ENCODE peak calls at places on chromosomes 6 and 20, in four cellular contexts. One of them, this sample, is unnamed. For H3K27me3 and H3K36me3, the result is how much of the 10 kb centered on the place peaks cover.

GRCh38 chr20:9021699-9022098 is 47.2 kb upstream of the PLCB4 start:
- DNase-seq in testis: peak
- DNase-seq in naive thymus-derived CD4-positive, alpha-beta T cell: no peak
- DNase-seq in tibial artery: no peak
- DNase-seq in this sample: no peak

GRCh38 chr6:78400076-78400475 is 467.3 kb upstream of the IRAK1BP1 start:
- DNase-seq in testis: no peak
- DNase-seq in naive thymus-derived CD4-positive, alpha-beta T cell: no peak
- DNase-seq in tibial artery: no peak
- DNase-seq in this sample: no peak

GRCh38 chr6:168355716-168356522 is 36.3 kb upstream of the DACT2 start:
- DNase-seq in testis: peak
- DNase-seq in naive thymus-derived CD4-positive, alpha-beta T cell: no peak
- DNase-seq in tibial artery: no peak
- DNase-seq in this sample: peak

GRCh38 chr6:6923605-6924004 is 184.2 kb upstream of the RREB1 start:
- DNase-seq in testis: no peak
- DNase-seq in naive thymus-derived CD4-positive, alpha-beta T cell: no peak
- DNase-seq in tibial artery: no peak
- DNase-seq in this sample: no peak

GRCh38 chr6:71043902-71044301 is 87.0 kb upstream of the B3GAT2 start:
- DNase-seq in testis: no peak
- DNase-seq in naive thymus-derived CD4-positive, alpha-beta T cell: no peak
- DNase-seq in tibial artery: no peak
- DNase-seq in this sample: no peak

GRCh38 chr6:158764188-158764849 is 54.8 kb downstream of the EZR start:
- DNase-seq in testis: no peak
- DNase-seq in naive thymus-derived CD4-positive, alpha-beta T cell: no peak
- DNase-seq in tibial artery: peak
- DNase-seq in this sample: no peak

GRCh38 chr20:37757550-37757949 is 63.7 kb downstream of the CTNNBL1 start:
- DNase-seq in testis: no peak
- DNase-seq in naive thymus-derived CD4-positive, alpha-beta T cell: no peak
- DNase-seq in tibial artery: no peak
- DNase-seq in this sample: no peak

GRCh38 chr6:69796081-69796626 is 656 bp downstream of the LMBRD1 start:
- DNase-seq in testis: peak
- DNase-seq in naive thymus-derived CD4-positive, alpha-beta T cell: peak
- DNase-seq in tibial artery: no peak
- DNase-seq in this sample: peak

GRCh38 chr6:6466967-6467761 is 121.4 kb upstream of the LY86 start:
- DNase-seq in testis: no peak
- DNase-seq in naive thymus-derived CD4-positive, alpha-beta T cell: no peak
- DNase-seq in tibial artery: no peak
- DNase-seq in this sample: no peak

GRCh38 chr6:132964868-132965382 is 150.6 kb downstream of the RPS12 start:
- DNase-seq in testis: no peak
- DNase-seq in naive thymus-derived CD4-positive, alpha-beta T cell: no peak
- DNase-seq in tibial artery: no peak
- DNase-seq in this sample: no peak

GRCh38 chr6:20841806-20842205 is 307.5 kb downstream of the CDKAL1 start:
- DNase-seq in testis: no peak
- DNase-seq in naive thymus-derived CD4-positive, alpha-beta T cell: no peak
- DNase-seq in tibial artery: no peak
- DNase-seq in this sample: no peak

GRCh38 chr6:132132911-132133639 is 181.9 kb upstream of the CCN2 start:
- DNase-seq in testis: no peak
- DNase-seq in naive thymus-derived CD4-positive, alpha-beta T cell: no peak
- DNase-seq in tibial artery: no peak
- DNase-seq in this sample: no peak

GRCh38 chr6:149895702-149896310 is 2.1 kb downstream of the RAET1E start:
- DNase-seq in testis: no peak
- DNase-seq in naive thymus-derived CD4-positive, alpha-beta T cell: peak
- DNase-seq in tibial artery: peak
- DNase-seq in this sample: peak

GRCh38 chr6:68651018-68651985 is 16.2 kb downstream of the ADGRB3 start:
- DNase-seq in testis: no peak
- DNase-seq in naive thymus-derived CD4-positive, alpha-beta T cell: no peak
- DNase-seq in tibial artery: no peak
- DNase-seq in this sample: no peak

GRCh38 chr20:23653400-23653938 is 15.7 kb upstream of the CST3 start:
- DNase-seq in testis: no peak
- DNase-seq in naive thymus-derived CD4-positive, alpha-beta T cell: no peak
- DNase-seq in tibial artery: no peak
- DNase-seq in this sample: no peak

GRCh38 chr6:155162682-155163081 is 101.1 kb upstream of the CLDN20 start:
- DNase-seq in testis: no peak
- DNase-seq in naive thymus-derived CD4-positive, alpha-beta T cell: no peak
- DNase-seq in tibial artery: no peak
- DNase-seq in this sample: no peak

GRCh38 chr6:36655073-36655847 is 23.3 kb upstream of the CDKN1A start:
- DNase-seq in testis: no peak
- DNase-seq in naive thymus-derived CD4-positive, alpha-beta T cell: no peak
- DNase-seq in tibial artery: no peak
- DNase-seq in this sample: no peak

GRCh38 chr6:56343295-56343694 is 95.9 kb upstream of the COL21A1 start:
- DNase-seq in testis: no peak
- DNase-seq in naive thymus-derived CD4-positive, alpha-beta T cell: no peak
- DNase-seq in tibial artery: no peak
- DNase-seq in this sample: no peak

GRCh38 chr20:25005220-25005619 is 12.7 kb upstream of the APMAP start:
- DNase-seq in testis: no peak
- DNase-seq in naive thymus-derived CD4-positive, alpha-beta T cell: no peak
- DNase-seq in tibial artery: peak
- DNase-seq in this sample: no peak

GRCh38 chr20:35663813-35664543 is 722 bp downstream of the CPNE1 start:
- DNase-seq in testis: peak
- DNase-seq in naive thymus-derived CD4-positive, alpha-beta T cell: peak
- DNase-seq in tibial artery: peak
- DNase-seq in this sample: peak

GRCh38 chr20:57714409-57715267 is 4.8 kb upstream of the PMEPA1 start:
- DNase-seq in testis: no peak
- DNase-seq in naive thymus-derived CD4-positive, alpha-beta T cell: no peak
- DNase-seq in tibial artery: peak
- DNase-seq in this sample: no peak

GRCh38 chr20:57713951-57714350 is 4.1 kb upstream of the PMEPA1 start:
- DNase-seq in testis: no peak
- DNase-seq in naive thymus-derived CD4-positive, alpha-beta T cell: no peak
- DNase-seq in tibial artery: peak
- DNase-seq in this sample: no peak

GRCh38 chr20:57713505-57713903 is 3.7 kb upstream of the PMEPA1 start:
- DNase-seq in testis: no peak
- DNase-seq in naive thymus-derived CD4-positive, alpha-beta T cell: no peak
- DNase-seq in tibial artery: peak
- DNase-seq in this sample: peak

GRCh38 chr20:57711826-57712225 is 2.0 kb upstream of the PMEPA1 start:
- DNase-seq in testis: no peak
- DNase-seq in naive thymus-derived CD4-positive, alpha-beta T cell: no peak
- DNase-seq in tibial artery: no peak
- DNase-seq in this sample: no peak

GRCh38 chr20:57712851-57713504 is 3.2 kb upstream of the PMEPA1 start:
- DNase-seq in testis: no peak
- DNase-seq in naive thymus-derived CD4-positive, alpha-beta T cell: no peak
- DNase-seq in tibial artery: no peak
- DNase-seq in this sample: no peak
- H3K27me3 ChIP-seq in testis: under half
- H3K27me3 ChIP-seq in naive thymus-derived CD4-positive, alpha-beta T cell: under half
- H3K27me3 ChIP-seq in tibial artery: under half
- H3K27me3 ChIP-seq in this sample: under half

DNA sequence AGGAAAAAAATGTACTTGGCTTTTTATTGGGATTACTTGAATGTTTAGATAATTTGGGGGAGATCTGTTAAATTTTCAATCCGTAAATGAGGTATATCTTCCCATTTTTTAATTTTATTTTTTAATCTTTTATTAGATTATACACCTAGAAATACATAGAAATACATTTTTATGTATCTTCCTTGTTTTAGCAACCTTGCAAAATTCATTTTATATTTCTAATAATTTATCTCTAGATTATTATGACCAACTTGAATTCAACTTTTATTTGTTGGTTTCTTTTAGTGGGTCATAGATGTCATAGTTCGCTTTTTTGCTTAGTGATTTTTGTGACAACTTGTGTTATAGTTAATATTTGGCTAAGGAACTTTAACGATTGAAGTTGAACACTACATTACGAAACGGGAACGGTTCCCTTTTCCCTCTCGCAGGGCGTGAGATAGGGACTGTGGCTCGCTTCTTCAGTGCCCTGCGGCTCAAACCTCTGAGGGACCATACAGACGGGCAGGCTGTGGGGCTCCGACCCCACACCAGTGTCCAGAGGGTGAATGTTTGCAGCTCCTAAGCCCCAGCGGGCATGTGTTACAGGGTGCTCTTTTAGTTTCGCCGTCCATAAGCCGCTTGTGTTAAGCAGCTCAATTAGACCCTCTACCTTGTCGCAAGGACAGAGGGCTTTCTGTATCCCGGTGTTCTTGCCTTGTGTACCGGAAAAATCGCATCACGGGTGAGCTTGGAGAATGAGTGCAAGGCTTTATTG is 53.8 kb downstream of the PRND start:
- DNase-seq in testis: no peak
- DNase-seq in naive thymus-derived CD4-positive, alpha-beta T cell: no peak
- DNase-seq in tibial artery: no peak
- DNase-seq in this sample: no peak
- H3K36me3 ChIP-seq in testis: under half
- H3K36me3 ChIP-seq in naive thymus-derived CD4-positive, alpha-beta T cell: under half
- H3K36me3 ChIP-seq in tibial artery: under half
- H3K36me3 ChIP-seq in this sample: under half

DNA sequence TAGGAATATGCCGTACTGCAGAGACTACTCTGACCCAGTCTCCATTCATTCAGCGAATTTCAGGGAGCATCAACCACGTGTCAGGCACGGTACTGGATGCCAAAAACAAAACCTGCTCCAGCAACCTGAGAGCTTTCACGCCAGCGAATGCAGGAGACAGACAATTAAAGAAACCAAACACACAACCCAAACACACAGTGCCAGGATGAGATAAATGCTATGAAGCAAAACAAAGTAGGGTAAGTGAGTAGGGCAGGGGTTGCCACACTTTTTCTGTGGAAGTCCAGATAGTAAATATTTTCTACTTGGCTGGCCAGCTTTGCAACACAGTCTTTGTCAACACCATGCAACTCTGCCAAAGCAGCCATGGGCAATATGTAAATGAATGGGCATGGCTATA is 10.0 kb downstream of the MOCS1 start:
- DNase-seq in testis: no peak
- DNase-seq in naive thymus-derived CD4-positive, alpha-beta T cell: no peak
- DNase-seq in tibial artery: no peak
- DNase-seq in this sample: no peak
- H3K27me3 ChIP-seq in testis: under half
- H3K27me3 ChIP-seq in naive thymus-derived CD4-positive, alpha-beta T cell: under half
- H3K27me3 ChIP-seq in tibial artery: under half
- H3K27me3 ChIP-seq in this sample: under half

GRCh38 chr6:43199912-43200311 is 17.9 kb downstream of the CUL9 start:
- DNase-seq in testis: no peak
- DNase-seq in naive thymus-derived CD4-positive, alpha-beta T cell: no peak
- DNase-seq in tibial artery: peak
- DNase-seq in this sample: no peak
- H3K36me3 ChIP-seq in testis: under half
- H3K36me3 ChIP-seq in naive thymus-derived CD4-positive, alpha-beta T cell: half or more
- H3K36me3 ChIP-seq in tibial artery: half or more
- H3K36me3 ChIP-seq in this sample: under half

This sample was measured in adrenal gland.